ENCODE peak calls at places on chromosome 14, in six cellular contexts. I, B, M, F, U and G are unnamed samples.

GRCh38 chr14:32224731-32225377 is 21.8 kb upstream of the RNU6-8 start:
- DNase-seq in I (peak; percentile 30), U (no peak), M (no peak), B (no peak), F (no peak), G (peak; percentile 71)

GRCh38 chr14:102437997-102438922 is 71.3 kb downstream of the ANKRD9 start:
- DNase-seq in F (peak; percentile 37), U (peak; percentile 90), M (peak; percentile 89), I (peak; percentile 98), B (peak; percentile 72), G (peak; percentile 94)

GRCh38 chr14:35254736-35255135 is 37.4 kb upstream of the PSMA6 start:
- DNase-seq in B (no peak), I (no peak), F (peak; percentile 64), U (no peak), M (no peak), G (no peak)

GRCh38 chr14:83994020-83994419 is 1535.9 kb upstream of the FLRT2 start:
- DNase-seq in B (no peak), U (no peak), M (no peak), F (no peak), I (no peak), G (no peak)

GRCh38 chr14:33916663-33917565 is 34.0 kb downstream of the EGLN3 start:
- DNase-seq in B (no peak), F (no peak), M (no peak), U (no peak), I (no peak), G (no peak)

GRCh38 chr14:97331526-97331925 is 534.3 kb downstream of the VRK1 start:
- DNase-seq in B (no peak), M (no peak), U (no peak), F (no peak), I (no peak), G (no peak)

GRCh38 chr14:31592619-31593018 is 31.4 kb downstream of the NUBPL start:
- DNase-seq in U (no peak), F (no peak), I (no peak), B (no peak), M (no peak), G (no peak)

GRCh38 chr14:90757452-90757851 is 58.8 kb downstream of the TTC7B start:
- DNase-seq in B (no peak), I (no peak), U (no peak), F (no peak), M (peak; percentile 22), G (no peak)

GRCh38 chr14:24080142-24080530 is 8.8 kb downstream of the CPNE6 start:
- DNase-seq in I (no peak), U (no peak), B (no peak), M (no peak), F (no peak), G (no peak)

GRCh38 chr14:42110167-42110566 is 503.5 kb downstream of the LRFN5 start:
- DNase-seq in I (peak; percentile 60), B (no peak), F (no peak), M (no peak), U (no peak), G (no peak)

DNA sequence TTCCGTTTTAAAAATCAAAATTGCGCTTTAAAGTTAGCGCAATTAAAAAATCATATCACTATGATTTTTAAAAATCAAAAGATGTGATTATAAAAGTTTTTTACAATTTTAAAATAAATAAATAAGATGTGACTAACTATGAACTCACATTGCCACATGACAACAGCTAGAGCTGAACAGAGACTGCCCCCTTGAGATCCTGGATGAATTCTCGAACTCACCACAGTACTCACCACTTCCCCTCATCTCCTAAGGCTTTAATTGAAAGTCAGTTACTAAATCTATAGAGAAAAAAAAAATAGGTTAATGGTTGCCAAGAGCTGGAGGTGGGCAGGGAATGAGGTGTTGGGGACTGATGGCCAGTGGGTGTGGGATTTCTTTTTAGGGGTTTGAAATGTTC is 384.2 kb downstream of the ZFP36L1 start:
- DNase-seq in M (no peak), B (no peak), F (no peak), I (no peak), U (no peak), G (no peak)
- TF ChIP-seq CTCF in M (no peak), B (no peak), F (peak; percentile 33), I (peak; percentile 63), U (no peak), G (no peak)

GRCh38 chr14:68589447-68590232 is 203.2 kb downstream of the ZFP36L1 start:
- DNase-seq in F (no peak), M (no peak), B (no peak), U (peak; percentile 76), I (no peak), G (peak; percentile 97)
- TF ChIP-seq POLR2AphosphoS5 in F (no peak), M (no peak), B (no peak), U (no peak), I (no peak), G (peak; percentile 95)

GRCh38 chr14:50360851-50361250 is 35.8 kb downstream of the CDKL1 start:
- DNase-seq in I (no peak), M (no peak), B (no peak), U (no peak), F (no peak), G (no peak)

GRCh38 chr14:50360093-50360492 is 36.6 kb downstream of the CDKL1 start:
- DNase-seq in I (no peak), B (no peak), F (no peak), M (no peak), U (no peak), G (no peak)

GRCh38 chr14:50364792-50365191 is 31.9 kb downstream of the CDKL1 start:
- DNase-seq in I (no peak), B (no peak), U (no peak), F (no peak), M (no peak), G (no peak)

GRCh38 chr14:50363734-50364113 is 33.0 kb downstream of the CDKL1 start:
- DNase-seq in M (no peak), F (peak; percentile 81), U (no peak), I (no peak), B (no peak), G (no peak)

DNA sequence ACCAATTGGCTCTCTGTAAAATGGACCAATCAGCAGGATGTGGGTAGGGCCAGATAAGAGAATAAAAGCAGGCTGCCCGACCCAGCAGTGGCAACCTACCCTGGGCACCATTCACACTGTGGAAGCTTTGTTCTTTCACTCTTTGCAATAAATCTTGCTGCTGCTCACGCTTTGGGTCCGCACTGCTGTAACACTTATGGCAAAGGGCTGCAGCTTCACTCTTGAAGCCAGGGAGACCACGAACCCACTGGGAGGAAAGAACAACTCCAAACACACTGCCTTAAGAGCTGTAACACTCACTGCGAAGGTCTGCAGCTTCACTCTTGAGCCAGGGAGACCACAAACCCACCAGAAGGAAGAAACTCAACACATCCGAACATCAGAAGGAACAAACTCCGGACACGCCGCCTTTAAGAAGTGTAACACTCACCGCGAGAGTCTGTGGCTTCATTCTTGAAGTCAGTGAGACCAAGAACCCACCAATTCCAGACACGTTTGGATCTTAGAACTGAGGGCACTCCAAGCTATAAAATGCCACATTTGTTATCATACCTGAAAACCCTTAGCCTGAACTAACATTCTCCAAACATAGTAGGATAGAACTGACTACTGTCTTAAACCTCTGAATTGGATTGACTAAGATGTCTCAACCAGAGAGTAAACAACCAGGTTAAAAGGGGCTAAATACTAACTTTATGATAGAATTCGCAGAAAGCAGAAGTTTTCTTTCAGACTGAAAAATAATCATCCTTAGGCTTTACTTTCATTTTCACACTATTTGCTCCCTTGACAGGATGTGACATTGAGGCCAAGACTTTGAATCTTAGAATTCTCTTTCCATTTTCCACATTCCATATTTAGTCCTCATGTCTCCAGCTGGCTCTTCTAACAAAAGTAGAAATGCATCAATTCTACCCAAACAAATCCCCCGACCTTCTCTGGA is 33.6 kb downstream of the CDKL1 start:
- DNase-seq in I (no peak), F (no peak), M (no peak), B (no peak), U (no peak), G (no peak)
- TF ChIP-seq CTCF in I (no peak), F (no peak), M (no peak), B (no peak), U (no peak), G (no peak)

GRCh38 chr14:81305743-81306142 is 85.0 kb upstream of the GTF2A1 start:
- DNase-seq in F (no peak), I (no peak), M (no peak), B (no peak), U (no peak), G (no peak)

GRCh38 chr14:81301371-81301770 is 80.6 kb upstream of the GTF2A1 start:
- DNase-seq in M (no peak), U (no peak), F (no peak), I (no peak), B (no peak), G (no peak)

GRCh38 chr14:81301813-81302212 is 81.1 kb upstream of the GTF2A1 start:
- DNase-seq in I (no peak), M (no peak), U (no peak), F (no peak), B (no peak), G (no peak)

GRCh38 chr14:81302613-81303012 is 81.9 kb upstream of the GTF2A1 start:
- DNase-seq in I (peak; percentile 71), M (no peak), U (no peak), B (no peak), F (no peak), G (no peak)

DNA sequence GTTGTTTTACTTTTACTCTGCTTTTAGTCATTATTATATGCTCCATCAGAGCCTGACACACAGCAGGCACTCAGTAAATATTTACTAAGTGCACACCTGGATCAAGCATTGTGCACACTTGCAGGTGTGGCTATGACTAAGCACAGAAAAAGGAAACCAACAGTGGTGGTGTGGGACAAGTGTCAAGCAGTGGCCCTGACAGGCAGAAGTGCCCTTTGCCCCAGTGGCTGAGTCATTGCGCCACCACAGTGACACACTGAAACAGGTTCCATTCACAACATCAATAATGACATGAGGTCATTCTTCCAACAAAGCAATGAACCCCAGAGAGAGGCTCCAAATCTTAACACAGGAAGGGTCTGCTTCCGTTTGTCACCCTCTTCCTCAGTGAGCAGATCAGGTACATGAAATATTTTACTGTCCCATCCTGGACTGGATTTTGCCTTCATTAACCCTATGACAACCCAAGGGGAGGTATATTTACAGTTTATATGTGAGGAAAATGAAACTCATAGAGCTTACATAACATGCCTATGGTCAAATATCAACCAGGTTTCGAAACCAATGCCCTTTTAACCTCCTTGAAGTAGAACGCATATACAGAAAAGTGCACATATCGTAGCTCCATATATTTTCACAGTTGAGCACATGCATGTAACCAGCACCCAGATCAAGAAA is 82.6 kb upstream of the GTF2A1 start:
- DNase-seq in F (peak; percentile 41), I (no peak), U (peak; percentile 64), B (peak; percentile 62), M (peak; percentile 83), G (no peak)
- TF ChIP-seq POLR2AphosphoS5 in F (no peak), I (no peak), U (no peak), B (peak; percentile 36), M (peak; percentile 86), G (no peak)

GRCh38 chr14:95614335-95614734 is 71.9 kb upstream of the TCL1B start:
- DNase-seq in I (no peak), M (no peak), U (no peak), F (peak; percentile 15), B (no peak), G (no peak)
- TF ChIP-seq CTCF in I (peak; percentile 35), M (no peak), U (no peak), F (peak; percentile 36), B (no peak), G (no peak)